ENCODE peak calls at places on chromosomes 1 and 21, in five cellular contexts. One of them, this sample, is unnamed. For H3K4me1 and H3K36me3, the result is how much of the 10 kb centered on the place peaks cover.

GRCh38 chr21:45293214-45293725 is 5.6 kb upstream of the POFUT2 start:
- DNase-seq in stomach: peak
- DNase-seq in psoas muscle: no peak
- DNase-seq in cardiac muscle cell: no peak
- DNase-seq in tibial artery: peak
- DNase-seq in this sample: peak

GRCh38 chr1:200938955-200939354 is 44.3 kb downstream of the INAVA start:
- DNase-seq in cardiac muscle cell: no peak
- DNase-seq in stomach: no peak
- DNase-seq in tibial artery: no peak
- DNase-seq in psoas muscle: no peak
- DNase-seq in this sample: no peak

GRCh38 chr1:115322631-115323030 is 15.4 kb downstream of the NGF start:
- DNase-seq in tibial artery: no peak
- DNase-seq in psoas muscle: no peak
- DNase-seq in stomach: no peak
- DNase-seq in cardiac muscle cell: no peak
- DNase-seq in this sample: no peak

GRCh38 chr1:1021860-1022259 is 1.9 kb downstream of the AGRN start:
- DNase-seq in psoas muscle: no peak
- DNase-seq in stomach: no peak
- DNase-seq in cardiac muscle cell: no peak
- DNase-seq in tibial artery: no peak
- DNase-seq in this sample: no peak

GRCh38 chr1:109931189-109931672 is 20.6 kb downstream of the CSF1 start:
- DNase-seq in tibial artery: peak
- DNase-seq in psoas muscle: peak
- DNase-seq in cardiac muscle cell: peak
- DNase-seq in stomach: peak
- DNase-seq in this sample: peak

GRCh38 chr21:42232176-42232825 is 13.4 kb downstream of the ABCG1 start:
- DNase-seq in cardiac muscle cell: no peak
- DNase-seq in tibial artery: no peak
- DNase-seq in stomach: no peak
- DNase-seq in psoas muscle: no peak
- DNase-seq in this sample: no peak

GRCh38 chr1:236691348-236691747 is 5.0 kb downstream of the ACTN2 start:
- DNase-seq in cardiac muscle cell: no peak
- DNase-seq in tibial artery: no peak
- DNase-seq in psoas muscle: no peak
- DNase-seq in stomach: no peak
- DNase-seq in this sample: no peak

GRCh38 chr1:178946416-178946815 is 75.5 kb upstream of the ANGPTL1 start:
- DNase-seq in tibial artery: no peak
- DNase-seq in psoas muscle: no peak
- DNase-seq in cardiac muscle cell: no peak
- DNase-seq in stomach: no peak
- DNase-seq in this sample: no peak

GRCh38 chr1:2322593-2323295 is 68.6 kb downstream of the MORN1 start:
- DNase-seq in stomach: no peak
- DNase-seq in tibial artery: peak
- DNase-seq in cardiac muscle cell: no peak
- DNase-seq in psoas muscle: peak
- DNase-seq in this sample: no peak

GRCh38 chr1:14782741-14783591 is 184.5 kb downstream of the KAZN start:
- DNase-seq in stomach: no peak
- DNase-seq in psoas muscle: no peak
- DNase-seq in cardiac muscle cell: peak
- DNase-seq in tibial artery: no peak
- DNase-seq in this sample: no peak

GRCh38 chr1:202858306-202858705 is 30.6 kb downstream of the RABIF start:
- DNase-seq in psoas muscle: peak
- DNase-seq in tibial artery: peak
- DNase-seq in stomach: peak
- DNase-seq in cardiac muscle cell: no peak
- DNase-seq in this sample: peak

GRCh38 chr1:52355436-52355835 is 10.6 kb downstream of the CC2D1B start:
- DNase-seq in tibial artery: no peak
- DNase-seq in stomach: no peak
- DNase-seq in cardiac muscle cell: no peak
- DNase-seq in psoas muscle: no peak
- DNase-seq in this sample: no peak

GRCh38 chr1:202553560-202554038 is 156.7 kb downstream of the SYT2 start:
- DNase-seq in cardiac muscle cell: no peak
- DNase-seq in stomach: no peak
- DNase-seq in psoas muscle: no peak
- DNase-seq in tibial artery: no peak
- DNase-seq in this sample: no peak

GRCh38 chr1:199102239-199102638 is 463.4 kb downstream of the PTPRC start:
- DNase-seq in psoas muscle: no peak
- DNase-seq in cardiac muscle cell: no peak
- DNase-seq in stomach: no peak
- DNase-seq in tibial artery: no peak
- DNase-seq in this sample: no peak

GRCh38 chr1:211920602-211921226 is 90.2 kb upstream of the LPGAT1 start:
- DNase-seq in cardiac muscle cell: no peak
- DNase-seq in stomach: no peak
- DNase-seq in tibial artery: peak
- DNase-seq in psoas muscle: no peak
- DNase-seq in this sample: no peak

GRCh38 chr1:224065455-224065854 is 48.5 kb upstream of the FBXO28 start:
- DNase-seq in cardiac muscle cell: no peak
- DNase-seq in stomach: peak
- DNase-seq in psoas muscle: no peak
- DNase-seq in tibial artery: no peak
- DNase-seq in this sample: no peak

GRCh38 chr1:211343607-211344334 is 17.1 kb downstream of the TRAF5 start:
- DNase-seq in psoas muscle: no peak
- DNase-seq in stomach: no peak
- DNase-seq in tibial artery: no peak
- DNase-seq in cardiac muscle cell: no peak
- DNase-seq in this sample: no peak

GRCh38 chr1:162141273-162142023 is 72.0 kb downstream of the NOS1AP start:
- DNase-seq in cardiac muscle cell: no peak
- DNase-seq in stomach: no peak
- DNase-seq in tibial artery: no peak
- DNase-seq in psoas muscle: no peak
- DNase-seq in this sample: no peak

GRCh38 chr21:35619184-35619583 is 441.1 kb downstream of the SETD4 start:
- DNase-seq in stomach: no peak
- DNase-seq in psoas muscle: no peak
- DNase-seq in tibial artery: no peak
- DNase-seq in cardiac muscle cell: no peak
- DNase-seq in this sample: no peak

GRCh38 chr1:119742193-119742592 is 26.5 kb downstream of the HMGCS2 start:
- DNase-seq in cardiac muscle cell: no peak
- DNase-seq in stomach: no peak
- DNase-seq in psoas muscle: no peak
- DNase-seq in tibial artery: no peak
- DNase-seq in this sample: no peak

GRCh38 chr1:228058981-228059535 is 23.4 kb upstream of the ARF1 start:
- DNase-seq in cardiac muscle cell: no peak
- DNase-seq in tibial artery: no peak
- DNase-seq in psoas muscle: no peak
- DNase-seq in stomach: no peak
- DNase-seq in this sample: no peak

GRCh38 chr1:119714583-119714982 is 2.8 kb downstream of the PHGDH start:
- DNase-seq in tibial artery: peak
- DNase-seq in stomach: no peak
- DNase-seq in cardiac muscle cell: no peak
- DNase-seq in psoas muscle: no peak
- DNase-seq in this sample: peak

GRCh38 chr1:205585169-205585834 is 46.5 kb downstream of the ELK4 start:
- DNase-seq in psoas muscle: no peak
- DNase-seq in stomach: no peak
- DNase-seq in tibial artery: no peak
- DNase-seq in cardiac muscle cell: no peak
- DNase-seq in this sample: no peak

GRCh38 chr1:119871881-119872280 is 24.4 kb downstream of the ADAM30 start:
- DNase-seq in cardiac muscle cell: no peak
- DNase-seq in stomach: no peak
- DNase-seq in psoas muscle: no peak
- DNase-seq in tibial artery: no peak
- DNase-seq in this sample: no peak

GRCh38 chr1:107140703-107141490 is at the start of gene NTNG1:
- DNase-seq in stomach: no peak
- DNase-seq in tibial artery: no peak
- DNase-seq in psoas muscle: no peak
- DNase-seq in cardiac muscle cell: peak
- DNase-seq in this sample: no peak

GRCh38 chr1:185595835-185596667 is 138.1 kb upstream of the HMCN1 start:
- DNase-seq in stomach: peak
- DNase-seq in psoas muscle: no peak
- DNase-seq in cardiac muscle cell: peak
- DNase-seq in tibial artery: no peak
- DNase-seq in this sample: no peak

GRCh38 chr1:221841291-221841982 is 99.5 kb upstream of the DUSP10 start:
- DNase-seq in tibial artery: no peak
- DNase-seq in psoas muscle: no peak
- DNase-seq in cardiac muscle cell: no peak
- DNase-seq in stomach: no peak
- DNase-seq in this sample: no peak

GRCh38 chr1:240199758-240200655 is 108.3 kb downstream of the FMN2 start:
- DNase-seq in psoas muscle: no peak
- DNase-seq in cardiac muscle cell: peak
- DNase-seq in stomach: no peak
- DNase-seq in tibial artery: no peak
- DNase-seq in this sample: no peak

DNA sequence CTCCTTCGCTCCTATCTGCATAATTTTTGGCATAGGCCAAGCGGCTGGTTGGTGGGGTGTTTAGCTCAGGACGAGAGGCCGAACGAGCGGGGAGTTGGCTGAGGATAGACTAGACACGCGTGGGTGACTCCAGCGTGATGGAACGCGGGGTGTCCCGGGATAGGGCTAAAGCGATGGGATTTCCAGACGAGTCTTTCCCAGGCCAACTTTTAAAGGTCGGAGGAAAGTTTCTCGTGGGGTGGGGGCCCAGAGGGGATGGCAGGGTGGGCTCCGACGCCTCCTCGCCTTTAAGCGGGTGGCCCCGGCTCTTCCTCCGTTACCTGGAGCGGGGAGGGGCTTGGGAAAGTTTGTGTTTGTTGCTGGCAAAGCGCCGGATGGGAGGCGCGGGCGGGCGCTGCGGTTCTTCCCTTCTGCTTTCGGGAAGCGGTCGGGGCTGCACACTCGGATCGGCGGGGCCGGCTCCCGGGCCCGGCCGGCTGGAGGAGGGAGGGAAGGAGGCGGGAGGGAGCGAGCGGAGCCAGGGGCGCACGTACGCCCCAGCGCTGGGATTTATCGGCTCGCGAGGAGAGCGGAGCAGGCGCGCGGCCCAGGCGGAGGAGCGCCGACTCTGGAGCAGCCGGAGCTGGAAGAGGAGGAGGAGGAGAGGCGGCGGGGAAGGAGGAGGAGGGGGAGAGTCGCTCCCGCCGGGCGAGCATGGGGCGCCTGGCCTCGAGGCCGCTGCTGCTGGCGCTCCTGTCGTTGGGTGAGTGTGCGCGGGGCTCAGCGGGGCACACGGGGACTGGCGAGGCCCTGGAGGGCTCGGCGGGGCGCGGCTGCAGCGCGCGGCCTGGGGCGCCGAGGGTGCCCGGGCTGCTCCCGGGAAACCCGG is at the start of gene PTGFRN:
- DNase-seq in stomach: peak
- DNase-seq in psoas muscle: peak
- DNase-seq in tibial artery: peak
- DNase-seq in cardiac muscle cell: peak
- DNase-seq in this sample: peak
- H3K4me1 ChIP-seq in stomach: under half
- H3K4me1 ChIP-seq in psoas muscle: under half
- H3K4me1 ChIP-seq in tibial artery: under half
- H3K4me1 ChIP-seq in cardiac muscle cell: under half
- H3K4me1 ChIP-seq in this sample: under half

DNA sequence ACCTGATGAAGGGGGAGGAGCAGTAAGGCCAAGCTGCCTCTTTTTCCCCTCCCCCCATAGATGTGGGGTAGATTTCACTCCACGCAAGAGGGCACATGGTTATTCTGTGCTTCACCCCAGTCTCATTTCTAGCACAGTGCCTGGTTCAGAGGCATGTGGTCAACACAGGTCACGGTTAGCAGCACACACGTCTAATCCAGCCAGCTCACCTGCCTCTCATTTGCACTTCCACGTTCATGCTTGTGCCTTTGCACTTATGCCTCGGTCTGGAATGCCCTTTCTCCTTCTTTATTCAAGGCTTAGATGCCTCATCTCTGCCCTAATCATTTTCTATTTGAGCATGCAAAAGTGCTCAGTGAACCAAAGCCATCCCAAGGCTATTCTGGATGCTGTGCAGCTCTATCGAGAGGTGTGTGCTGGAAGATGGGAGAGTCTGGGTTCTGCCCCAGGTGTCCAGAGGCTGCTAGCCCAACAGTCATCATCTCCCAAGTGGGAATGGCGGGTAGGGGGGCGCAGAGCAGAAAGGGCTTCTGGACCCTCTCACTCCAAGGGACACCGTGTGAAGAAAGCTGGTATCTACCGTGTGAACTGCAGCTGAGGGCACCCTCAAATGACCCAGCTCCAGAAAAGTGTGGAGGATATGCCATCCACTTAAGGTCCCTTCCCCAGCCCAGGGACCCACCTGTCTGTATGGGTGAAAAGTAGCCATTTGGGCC is 2.1 kb upstream of the A3GALT2 start:
- DNase-seq in tibial artery: no peak
- DNase-seq in psoas muscle: no peak
- DNase-seq in stomach: no peak
- DNase-seq in cardiac muscle cell: no peak
- DNase-seq in this sample: no peak
- H3K36me3 ChIP-seq in tibial artery: half or more
- H3K36me3 ChIP-seq in psoas muscle: under half
- H3K36me3 ChIP-seq in stomach: half or more
- H3K36me3 ChIP-seq in cardiac muscle cell: under half
- H3K36me3 ChIP-seq in this sample: half or more

DNA sequence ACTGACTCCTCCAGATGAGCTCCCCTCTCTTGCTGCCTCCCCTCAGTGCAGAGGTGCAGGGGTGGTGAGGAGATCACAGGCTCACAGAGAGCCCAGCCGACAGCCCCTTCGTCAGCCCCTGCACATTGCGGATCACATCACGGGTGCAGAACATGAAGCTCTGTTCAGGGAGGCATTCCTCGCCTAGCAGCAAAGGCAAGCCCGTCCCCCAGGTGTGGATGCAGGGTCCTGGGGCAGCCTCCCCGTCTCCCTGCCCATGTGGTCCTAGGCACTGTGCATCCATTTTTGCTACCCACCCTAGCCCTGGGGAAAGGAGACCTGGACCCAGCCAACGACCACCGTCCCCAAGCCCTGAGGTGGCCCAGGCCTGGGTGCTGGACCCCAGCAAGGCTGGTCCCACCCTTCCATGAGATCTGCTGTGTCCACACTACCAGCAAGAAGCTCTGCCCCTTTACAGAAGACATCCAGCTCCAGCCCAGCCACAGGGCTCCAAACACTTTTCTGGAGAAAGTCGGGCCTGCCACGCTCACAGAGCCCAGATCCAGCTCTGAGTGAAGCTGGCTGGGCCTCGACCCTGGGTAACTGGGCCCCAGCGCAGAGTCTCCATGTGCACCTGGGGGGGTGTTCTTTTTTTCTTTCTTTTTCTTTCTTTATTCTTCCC is 248.7 kb downstream of the NPHP4 start:
- DNase-seq in psoas muscle: no peak
- DNase-seq in stomach: no peak
- DNase-seq in cardiac muscle cell: no peak
- DNase-seq in tibial artery: no peak
- DNase-seq in this sample: no peak
- H3K4me1 ChIP-seq in psoas muscle: under half
- H3K4me1 ChIP-seq in stomach: under half
- H3K4me1 ChIP-seq in cardiac muscle cell: under half
- H3K4me1 ChIP-seq in tibial artery: under half
- H3K4me1 ChIP-seq in this sample: under half

GRCh38 chr1:21859669-21860179 is 47.7 kb downstream of the LDLRAD2 start:
- DNase-seq in psoas muscle: no peak
- DNase-seq in stomach: no peak
- DNase-seq in cardiac muscle cell: no peak
- DNase-seq in tibial artery: no peak
- DNase-seq in this sample: no peak
- H3K36me3 ChIP-seq in psoas muscle: under half
- H3K36me3 ChIP-seq in stomach: half or more
- H3K36me3 ChIP-seq in cardiac muscle cell: under half
- H3K36me3 ChIP-seq in tibial artery: half or more
- H3K36me3 ChIP-seq in this sample: half or more

This sample was measured in right atrium auricular region.